ENCODE peak calls at places on chromosomes 6 and 20, in seven cellular contexts. K, O, P, W, V, Z and D are unnamed samples.

GRCh38 chr6:99492137-99492536 is 23.1 kb downstream of the USP45 start:
- DNase-seq in Z (no peak), O (no peak), W (no peak), V (no peak), P (no peak), K (no peak), D (no peak)

GRCh38 chr6:128657181-128657580 is 136.8 kb upstream of the PTPRK start:
- DNase-seq in P (no peak), O (no peak), K (no peak), W (no peak), V (no peak), Z (no peak), D (no peak)

GRCh38 chr20:18055261-18055660 is 2.5 kb downstream of the OVOL2 start:
- DNase-seq in V (no peak), W (no peak), K (no peak), O (no peak), P (peak; percentile 32), Z (peak; percentile 67), D (no peak)

GRCh38 chr20:40810336-40810735 is 121.3 kb upstream of the MAFB start:
- DNase-seq in P (no peak), Z (peak; percentile 28), W (no peak), V (no peak), K (no peak), O (no peak), D (no peak)

GRCh38 chr20:56710577-56711465 is 81.7 kb downstream of the TFAP2C start:
- DNase-seq in V (no peak), O (no peak), W (no peak), K (no peak), Z (no peak), P (no peak), D (no peak)

GRCh38 chr20:20743511-20744169 is 31.2 kb upstream of the RALGAPA2 start:
- DNase-seq in Z (peak; percentile 75), O (peak; percentile 88), V (peak; percentile 83), P (no peak), K (peak; percentile 69), W (peak; percentile 27), D (peak; percentile 60)

GRCh38 chr6:36296240-36296639 is 26.4 kb downstream of the PNPLA1 start:
- DNase-seq in P (no peak), Z (no peak), O (peak; percentile 38), V (no peak), K (no peak), W (no peak), D (no peak)

GRCh38 chr6:10042280-10042679 is 372.6 kb downstream of the TFAP2A start:
- DNase-seq in O (no peak), P (no peak), V (no peak), K (no peak), Z (no peak), W (no peak), D (no peak)

GRCh38 chr6:56851541-56852248 is 103.2 kb upstream of the BEND6 start:
- DNase-seq in V (peak; percentile 86), O (peak; percentile 89), W (peak; percentile 44), K (peak; percentile 49), P (peak; percentile 67), Z (peak; percentile 78), D (peak; percentile 67)

GRCh38 chr20:7650481-7650880 is 289.8 kb downstream of the HAO1 start:
- DNase-seq in W (no peak), O (peak; percentile 63), P (no peak), K (no peak), Z (no peak), V (peak; percentile 3), D (no peak)

GRCh38 chr6:10644225-10644624 is 50.2 kb downstream of the C6orf52 start:
- DNase-seq in K (no peak), W (no peak), Z (no peak), O (no peak), V (no peak), P (no peak), D (no peak)

GRCh38 chr6:122649701-122650100 is 39.5 kb downstream of the PKIB start:
- DNase-seq in Z (no peak), K (no peak), V (no peak), W (no peak), O (no peak), P (no peak), D (no peak)

DNA sequence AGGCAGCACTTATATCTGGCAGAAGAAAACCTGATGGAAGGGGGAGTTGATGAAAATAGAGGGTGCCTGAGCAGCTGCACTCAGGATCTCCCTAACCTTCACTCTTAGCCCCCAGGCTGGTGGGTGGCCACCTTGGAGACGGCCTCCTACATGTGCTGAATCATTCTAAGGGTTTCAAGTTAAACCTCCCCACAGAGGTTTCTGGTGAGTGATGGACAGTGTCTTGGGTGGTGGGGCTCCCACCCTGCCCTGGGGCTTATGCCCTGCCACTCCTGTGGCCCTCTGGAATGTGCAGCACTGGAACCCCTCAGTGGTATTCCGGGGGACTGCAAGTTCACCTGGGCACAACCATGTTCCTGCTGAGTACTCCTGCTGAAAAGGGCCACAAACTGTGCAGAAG is 357.2 kb downstream of the CD83 start:
- DNase-seq in W (no peak), V (no peak), K (no peak), O (no peak), P (no peak), Z (no peak), D (no peak)
- TF ChIP-seq CTCF in W (no peak), V (no peak), K (no peak), O (no peak), P (no peak), Z (peak; percentile 41), D (no peak)

GRCh38 chr20:9488063-9488462 is 26.3 kb upstream of the LAMP5 start:
- DNase-seq in P (no peak), K (no peak), O (no peak), W (no peak), V (no peak), Z (no peak), D (no peak)
- TF ChIP-seq CTCF in P (no peak), K (no peak), O (no peak), W (no peak), V (no peak), Z (no peak), D (no peak)

GRCh38 chr6:47079638-47080037 is 37.5 kb upstream of the ADGRF1 start:
- DNase-seq in O (no peak), Z (peak; percentile 75), P (no peak), V (no peak), W (no peak), K (no peak), D (no peak)
- TF ChIP-seq CTCF in O (peak; percentile 25), Z (peak; percentile 66), P (no peak), V (peak; percentile 22), W (peak; percentile 15), K (no peak), D (peak; percentile 17)

DNA sequence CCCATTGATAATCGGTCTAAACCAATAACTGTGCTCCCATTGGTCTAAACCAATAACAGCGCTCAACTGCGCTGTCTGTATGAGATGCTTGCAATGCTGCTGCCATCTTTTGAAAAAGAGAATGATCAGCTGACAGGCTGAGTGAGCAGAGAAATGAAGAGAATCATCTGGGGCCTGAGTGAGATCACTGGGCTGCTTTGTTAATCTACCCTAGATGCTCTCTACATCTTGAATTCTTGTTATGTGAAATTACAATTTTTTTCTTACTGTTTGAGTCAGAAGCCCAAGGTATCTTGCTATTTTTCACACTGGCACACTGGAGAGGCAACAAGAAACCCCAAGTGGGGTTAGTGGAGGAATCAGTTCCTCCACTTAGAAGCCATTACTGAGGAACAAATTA is 91.5 kb upstream of the GCM1 start:
- DNase-seq in O (no peak), Z (no peak), V (no peak), K (no peak), P (no peak), W (no peak), D (no peak)
- TF ChIP-seq CTCF in O (no peak), Z (no peak), V (no peak), K (no peak), P (no peak), W (no peak), D (no peak)

GRCh38 chr6:33217246-33217645 is 8.9 kb downstream of the RING1 start:
- DNase-seq in V (no peak), O (no peak), W (no peak), K (no peak), Z (no peak), P (no peak), D (no peak)
- TF ChIP-seq CTCF in V (no peak), O (no peak), W (no peak), K (no peak), Z (no peak), P (no peak), D (no peak)

DNA sequence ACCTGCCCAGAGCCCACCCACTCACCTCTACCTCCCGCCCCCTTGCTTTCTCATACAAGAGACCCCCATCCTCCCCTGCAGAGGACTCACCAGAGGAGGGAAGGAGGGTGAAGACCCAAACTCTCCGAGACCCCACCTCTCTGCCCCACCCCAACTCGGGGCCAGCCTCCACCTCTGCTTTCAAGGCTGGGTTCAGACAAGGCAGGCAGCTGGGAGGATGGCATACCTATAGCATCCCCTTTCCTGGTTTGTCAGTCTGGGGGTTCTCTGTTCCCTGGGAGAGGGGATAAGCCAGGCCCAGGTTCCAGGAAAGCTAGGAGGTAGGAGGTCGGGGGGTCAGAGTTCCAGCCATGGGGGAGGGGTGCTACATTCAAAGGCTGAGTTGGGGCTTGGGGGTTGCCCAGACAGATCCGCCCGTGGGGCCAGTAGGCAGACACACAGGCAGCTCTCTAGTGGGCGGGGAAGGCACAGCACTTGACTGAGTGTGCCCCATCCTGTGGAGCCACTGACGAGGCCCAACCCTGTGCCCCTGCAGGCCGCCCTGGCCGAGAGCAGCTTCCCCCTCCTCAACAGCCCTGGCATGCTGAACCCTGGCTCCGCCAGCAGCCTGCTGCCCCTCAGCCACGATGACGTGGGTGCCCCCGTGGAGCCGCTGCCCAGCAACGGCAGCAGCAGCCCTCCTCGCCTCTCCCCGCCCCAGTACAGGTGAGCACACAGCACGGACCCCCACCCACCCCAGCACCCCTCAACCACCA is 40.8 kb upstream of the MDFI start:
- DNase-seq in K (no peak), P (no peak), O (no peak), Z (no peak), V (no peak), W (no peak), D (no peak)
- TF ChIP-seq CTCF in K (no peak), P (no peak), O (no peak), Z (no peak), V (no peak), W (no peak), D (no peak)

GRCh38 chr20:36805396-36805795 is 31.8 kb upstream of the DSN1 start:
- DNase-seq in W (no peak), K (no peak), Z (no peak), O (no peak), P (no peak), V (no peak), D (no peak)

GRCh38 chr20:36806049-36806448 is 32.5 kb upstream of the DSN1 start:
- DNase-seq in V (no peak), Z (no peak), W (no peak), P (no peak), O (no peak), K (no peak), D (no peak)

GRCh38 chr20:36812601-36813000 is 39.0 kb upstream of the DSN1 start:
- DNase-seq in O (no peak), Z (no peak), P (no peak), K (no peak), W (no peak), V (no peak), D (no peak)

GRCh38 chr20:36804425-36804824 is 30.9 kb upstream of the DSN1 start:
- DNase-seq in Z (no peak), P (no peak), O (no peak), K (no peak), W (no peak), V (no peak), D (no peak)

GRCh38 chr20:36808317-36809257 is 35.0 kb upstream of the DSN1 start:
- DNase-seq in K (no peak), Z (peak; percentile 92), P (peak; percentile 78), O (peak; percentile 74), W (peak; percentile 67), V (peak; percentile 69), D (peak; percentile 78)
- TF ChIP-seq CTCF in K (peak; percentile 51), Z (peak; percentile 90), P (peak; percentile 88), O (peak; percentile 91), W (peak; percentile 72), V (peak; percentile 84), D (peak; percentile 80)